ENCODE peak calls at places on chromosomes 1 and 21, in eight cellular contexts. D is CD4-positive, alpha-beta memory T cell; L is GM23338; O is pancreas; M is IMR-90; W is MM.1S; E is CD4-positive, CD25-positive, alpha-beta regulatory T cell; N is aorta. V is an unnamed sample.

GRCh38 chr1:22550021-22550420 is 13.3 kb upstream of the EPHA8 start:
- DNase-seq in W (no peak), D (no peak), E (no peak), O (no peak), L (no peak), M (no peak), N (no peak), V (no peak)

GRCh38 chr1:178263341-178263740 is 169.4 kb downstream of the RASAL2 start:
- DNase-seq in E (no peak), N (no peak), D (no peak), W (no peak), M (peak; percentile 44), O (no peak), L (no peak), V (no peak)

GRCh38 chr1:62295921-62296451 is 23.2 kb downstream of the KANK4 start:
- DNase-seq in L (no peak), W (no peak), O (no peak), M (peak; percentile 38), D (peak; percentile 28), N (no peak), E (no peak), V (no peak)

GRCh38 chr1:31715097-31715872 is 11.5 kb upstream of the COL16A1 start:
- DNase-seq in E (no peak), N (peak; percentile 97), D (no peak), L (peak; percentile 97), W (peak; percentile 36), O (peak; percentile 82), M (peak; percentile 81), V (peak; percentile 87)

GRCh38 chr1:47783638-47784293 is 213.4 kb downstream of the TRABD2B start:
- DNase-seq in L (no peak), E (no peak), M (no peak), W (no peak), D (no peak), O (no peak), N (no peak), V (no peak)

GRCh38 chr1:94603663-94604062 is 62.1 kb upstream of the F3 start:
- DNase-seq in O (no peak), L (no peak), W (no peak), M (no peak), E (no peak), D (no peak), N (no peak), V (no peak)

GRCh38 chr1:210244746-210245367 is 12.3 kb downstream of the SERTAD4 start:
- DNase-seq in W (no peak), D (no peak), E (no peak), M (no peak), L (no peak), N (no peak), O (no peak), V (no peak)

GRCh38 chr21:22711636-22712035 is 1713.4 kb downstream of the NCAM2 start:
- DNase-seq in E (no peak), N (no peak), O (no peak), W (no peak), M (no peak), L (no peak), D (no peak), V (no peak)

GRCh38 chr1:9866836-9867235 is 43.1 kb upstream of the CLSTN1 start:
- DNase-seq in N (no peak), D (no peak), M (no peak), E (no peak), W (no peak), O (no peak), L (no peak), V (no peak)

GRCh38 chr1:64209221-64209620 is 5.8 kb downstream of the UBE2U start:
- DNase-seq in O (no peak), E (no peak), M (no peak), N (no peak), D (no peak), L (peak; percentile 63), W (no peak), V (no peak)

GRCh38 chr1:113255038-113255727 is 135.1 kb upstream of the MAGI3 start:
- DNase-seq in L (peak; percentile 19), M (no peak), O (no peak), D (no peak), E (no peak), W (no peak), N (no peak), V (no peak)

DNA sequence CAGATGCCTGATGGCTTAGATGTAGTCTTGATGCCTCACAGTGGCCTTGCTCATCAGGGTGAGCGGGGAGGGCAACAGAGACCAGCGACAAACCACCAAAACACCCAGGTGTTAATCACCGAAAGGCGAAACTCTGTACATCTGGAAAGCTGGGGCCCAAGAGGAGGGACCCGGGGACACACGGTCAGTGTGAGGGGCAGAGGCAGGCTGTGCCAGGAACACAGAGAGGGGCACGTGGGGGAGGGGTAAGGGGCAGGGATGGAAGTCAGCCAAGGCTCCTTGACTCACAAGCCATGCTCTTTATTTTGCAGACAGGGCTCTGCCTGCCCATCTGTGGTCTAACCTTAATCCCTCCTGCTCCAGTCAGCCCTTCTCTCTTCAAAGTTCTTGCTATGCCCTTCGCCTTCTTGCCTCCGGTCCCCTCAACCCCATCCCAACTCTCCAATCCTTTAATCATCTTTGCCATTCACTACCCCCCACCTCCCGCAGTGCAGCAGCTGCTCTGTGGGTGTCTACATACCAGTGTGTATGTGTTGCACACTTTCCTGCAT is 4.3 kb downstream of the MEF2D start:
- DNase-seq in M (peak; percentile 28), L (no peak), D (no peak), O (peak; percentile 53), W (peak; percentile 95), E (no peak), N (peak; percentile 59), V (no peak)
- H3K4me1 ChIP-seq in M (peaks cover 47% of the 10 kb centered on the region), L (peaks cover 60% of the 10 kb centered on the region), D (peaks cover 83% of the 10 kb centered on the region), O (peaks cover 64% of the 10 kb centered on the region), W (peaks cover 68% of the 10 kb centered on the region), E (peaks cover 87% of the 10 kb centered on the region), N (peaks cover 5% of the 10 kb centered on the region), V (peaks cover 53% of the 10 kb centered on the region)

GRCh38 chr1:207826557-207827487 is 75.0 kb downstream of the CD46 start:
- DNase-seq in E (no peak), L (no peak), W (no peak), D (no peak), M (no peak), N (no peak), O (no peak), V (peak; percentile 62)
- H3K4me1 ChIP-seq in E (peaks cover 59% of the 10 kb centered on the region), L (no peaks in the 10 kb centered on the region), W (peaks cover 52% of the 10 kb centered on the region), D (peaks cover 93% of the 10 kb centered on the region), M (peaks cover 28% of the 10 kb centered on the region), N (no peaks in the 10 kb centered on the region), O (peaks cover 51% of the 10 kb centered on the region), V (peaks cover 29% of the 10 kb centered on the region)

GRCh38 chr21:35674272-35674671 is 386.1 kb downstream of the SETD4 start:
- DNase-seq in W (no peak), O (no peak), M (no peak), N (no peak), D (no peak), E (no peak), L (no peak), V (no peak)
- H3K4me1 ChIP-seq in W (peaks cover 3% of the 10 kb centered on the region), O (peaks cover 20% of the 10 kb centered on the region), M (no peaks in the 10 kb centered on the region), N (no peaks in the 10 kb centered on the region), D (no peaks in the 10 kb centered on the region), E (no peaks in the 10 kb centered on the region), L (no peaks in the 10 kb centered on the region), V (no peaks in the 10 kb centered on the region)

GRCh38 chr1:66937529-66938234 is 12.9 kb downstream of the MIER1 start:
- DNase-seq in L (no peak), O (no peak), E (no peak), M (no peak), D (no peak), W (no peak), N (no peak), V (no peak)
- H3K4me1 ChIP-seq in L (peaks cover 31% of the 10 kb centered on the region), O (peaks cover 6% of the 10 kb centered on the region), E (peaks cover 67% of the 10 kb centered on the region), M (peaks cover 6% of the 10 kb centered on the region), D (peaks cover 97% of the 10 kb centered on the region), W (peaks cover 8% of the 10 kb centered on the region), N (peaks cover 3% of the 10 kb centered on the region), V (peaks cover 17% of the 10 kb centered on the region)

V was measured in lung.